ENCODE peak calls at places on chromosomes 16 and 17, in five cellular contexts. Y is stimulated activated CD4-positive, alpha-beta T cell treated with anti-CD3 and anti-CD28 coated beads, Interleukin-1b, Interleukin-23, amount 100 ng/mL, for 1 hour; Z is dermis microvascular lymphatic vessel endothelial cell; V is fibroblast of mammary gland; T is HFFc6. N is an unnamed sample.
A peak's percentile ranks its signal among the peaks of the same experiment; 100 is the strongest.

GRCh38 chr16:80948886-80949502 is 57.7 kb downstream of the CMC2 start:
- DNase-seq in Y (no peak), Z (no peak), V (peak; percentile 59), T (peak; percentile 29), N (peak; percentile 67)

GRCh38 chr17:9056566-9056965 is 35.3 kb downstream of the NTN1 start:
- DNase-seq in Y (no peak), Z (no peak), V (no peak), T (no peak), N (no peak)

GRCh38 chr17:40499551-40500189 is 1.8 kb downstream of the TNS4 start:
- DNase-seq in Y (no peak), Z (peak; percentile 57), V (peak; percentile 58), T (peak; percentile 39), N (peak; percentile 68)

GRCh38 chr17:79622201-79622601 is 11.3 kb upstream of the RBFOX3 start:
- DNase-seq in Y (no peak), Z (no peak), V (no peak), T (no peak), N (no peak)

GRCh38 chr17:4554441-4554996 is 665 bp downstream of the MYBBP1A start:
- DNase-seq in Y (no peak), Z (no peak), V (no peak), T (no peak), N (peak; percentile 24)

GRCh38 chr17:7573324-7574080 is 5.9 kb upstream of the CD68 start:
- DNase-seq in Y (peak; percentile 80), Z (peak; percentile 89), V (peak; percentile 90), T (peak; percentile 78), N (peak; percentile 93)

GRCh38 chr17:58587713-58588117 is 73.3 kb upstream of the MTMR4 start:
- DNase-seq in Y (peak; percentile 30), Z (peak; percentile 14), V (peak; percentile 28), T (no peak), N (peak; percentile 65)

GRCh38 chr16:2180461-2180860 is 15.9 kb downstream of the CASKIN1 start:
- DNase-seq in Y (no peak), Z (no peak), V (no peak), T (no peak), N (no peak)

GRCh38 chr17:27294689-27295630 is 1.0 kb downstream of the WSB1 start:
- DNase-seq in Y (no peak), Z (no peak), V (peak; percentile 89), T (peak; percentile 80), N (peak; percentile 87)

GRCh38 chr16:78285437-78285917 is 186.0 kb downstream of the WWOX start:
- DNase-seq in Y (no peak), Z (no peak), V (no peak), T (no peak), N (no peak)

GRCh38 chr16:1613728-1614225 is 1.6 kb downstream of the CRAMP1 start:
- DNase-seq in Y (no peak), Z (no peak), V (no peak), T (no peak), N (peak; percentile 29)

GRCh38 chr17:41692722-41693521 is 4.2 kb downstream of the EIF1 start:
- DNase-seq in Y (no peak), Z (no peak), V (no peak), T (no peak), N (peak; percentile 42)

GRCh38 chr16:9092963-9093477 is 1.6 kb downstream of the HAPSTR1 start:
- DNase-seq in Y (no peak), Z (no peak), V (no peak), T (no peak), N (peak; percentile 36)

GRCh38 chr17:49638818-49639217 is 39.1 kb downstream of the SPOP start:
- DNase-seq in Y (no peak), Z (no peak), V (no peak), T (peak; percentile 26), N (no peak)